ENCODE peak calls at places on chromosomes 13 and 19, in four cellular contexts. One of them, this sample, is unnamed.

GRCh38 chr19:1007852-1008251 is 7.6 kb downstream of the GRIN3B start:
- DNase-seq in neuronal stem cell: no peak
- DNase-seq in stimulated activated CD8-positive, alpha-beta memory T cell treated with anti-CD3 and anti-CD28 coated beads, Interleukin-4, amount 100 ng/mL, for 1 hour: no peak
- DNase-seq in NCI-H460: no peak
- DNase-seq in this sample: no peak

GRCh38 chr19:9869008-9869617 is 34.0 kb downstream of the PIN1 start:
- DNase-seq in neuronal stem cell: no peak
- DNase-seq in stimulated activated CD8-positive, alpha-beta memory T cell treated with anti-CD3 and anti-CD28 coated beads, Interleukin-4, amount 100 ng/mL, for 1 hour: no peak
- DNase-seq in NCI-H460: no peak
- DNase-seq in this sample: no peak

GRCh38 chr13:27425918-27426630 is 1.7 kb downstream of the GTF3A start:
- DNase-seq in neuronal stem cell: no peak
- DNase-seq in stimulated activated CD8-positive, alpha-beta memory T cell treated with anti-CD3 and anti-CD28 coated beads, Interleukin-4, amount 100 ng/mL, for 1 hour: peak
- DNase-seq in NCI-H460: peak
- DNase-seq in this sample: no peak

GRCh38 chr19:53906211-53907192 is 2.6 kb upstream of the CACNG7 start:
- DNase-seq in neuronal stem cell: peak
- DNase-seq in stimulated activated CD8-positive, alpha-beta memory T cell treated with anti-CD3 and anti-CD28 coated beads, Interleukin-4, amount 100 ng/mL, for 1 hour: peak
- DNase-seq in NCI-H460: no peak
- DNase-seq in this sample: no peak

GRCh38 chr19:30741539-30741938 is 369.4 kb downstream of the ZNF536 start:
- DNase-seq in neuronal stem cell: no peak
- DNase-seq in stimulated activated CD8-positive, alpha-beta memory T cell treated with anti-CD3 and anti-CD28 coated beads, Interleukin-4, amount 100 ng/mL, for 1 hour: no peak
- DNase-seq in NCI-H460: no peak
- DNase-seq in this sample: no peak

GRCh38 chr19:48634424-48635262 is 2.5 kb downstream of the DBP start:
- DNase-seq in neuronal stem cell: peak
- DNase-seq in stimulated activated CD8-positive, alpha-beta memory T cell treated with anti-CD3 and anti-CD28 coated beads, Interleukin-4, amount 100 ng/mL, for 1 hour: peak
- DNase-seq in NCI-H460: peak
- DNase-seq in this sample: peak

GRCh38 chr19:4174895-4175668 is 7.3 kb downstream of the SIRT6 start:
- DNase-seq in neuronal stem cell: no peak
- DNase-seq in stimulated activated CD8-positive, alpha-beta memory T cell treated with anti-CD3 and anti-CD28 coated beads, Interleukin-4, amount 100 ng/mL, for 1 hour: no peak
- DNase-seq in NCI-H460: no peak
- DNase-seq in this sample: no peak

GRCh38 chr13:104984296-104984818 is 1551.1 kb downstream of the EFNB2 start:
- DNase-seq in neuronal stem cell: no peak
- DNase-seq in stimulated activated CD8-positive, alpha-beta memory T cell treated with anti-CD3 and anti-CD28 coated beads, Interleukin-4, amount 100 ng/mL, for 1 hour: no peak
- DNase-seq in NCI-H460: no peak
- DNase-seq in this sample: no peak

GRCh38 chr13:24943136-24943535 is 152.8 kb upstream of the PABPC3 start:
- DNase-seq in neuronal stem cell: no peak
- DNase-seq in stimulated activated CD8-positive, alpha-beta memory T cell treated with anti-CD3 and anti-CD28 coated beads, Interleukin-4, amount 100 ng/mL, for 1 hour: no peak
- DNase-seq in NCI-H460: no peak
- DNase-seq in this sample: no peak

GRCh38 chr13:109694972-109695371 is 91.4 kb downstream of the IRS2 start:
- DNase-seq in neuronal stem cell: no peak
- DNase-seq in stimulated activated CD8-positive, alpha-beta memory T cell treated with anti-CD3 and anti-CD28 coated beads, Interleukin-4, amount 100 ng/mL, for 1 hour: no peak
- DNase-seq in NCI-H460: peak
- DNase-seq in this sample: no peak

This sample was measured in NT2/D1.